ENCODE peak calls at places on chromosomes 2 and 18, in six cellular contexts. J, T, H, L, K and N are unnamed samples.

GRCh38 chr2:232375164-232375563 is 3.4 kb upstream of the ALPP start:
- DNase-seq in T (no peak), H (no peak), K (no peak), L (no peak), J (no peak), N (no peak)

GRCh38 chr2:129277188-129277587 is 702.3 kb upstream of the RAB6C start:
- DNase-seq in L (no peak), H (no peak), J (no peak), T (no peak), K (no peak), N (no peak)

GRCh38 chr2:73083886-73084792 is 12.6 kb upstream of the SFXN5 start:
- DNase-seq in J (no peak), K (no peak), H (no peak), L (no peak), T (no peak), N (no peak)

GRCh38 chr2:127084611-127085031 is 22.3 kb downstream of the BIN1 start:
- DNase-seq in J (no peak), T (no peak), L (no peak), H (no peak), K (no peak), N (no peak)

GRCh38 chr2:182589121-182589520 is 126.9 kb upstream of the DNAJC10 start:
- DNase-seq in T (no peak), L (no peak), H (no peak), J (no peak), K (no peak), N (no peak)

GRCh38 chr2:64288321-64288931 is 144.2 kb upstream of the PELI1 start:
- DNase-seq in H (no peak), K (no peak), T (no peak), J (peak; percentile 46), L (peak; percentile 95), N (no peak)

GRCh38 chr2:98269274-98269673 is 77.0 kb upstream of the CNGA3 start:
- DNase-seq in J (no peak), L (no peak), K (no peak), T (peak; percentile 61), H (no peak), N (peak; percentile 3)

GRCh38 chr2:120867290-120868231 is 131.9 kb downstream of the GLI2 start:
- DNase-seq in T (peak; percentile 84), J (peak; percentile 85), L (peak; percentile 39), H (peak; percentile 90), K (peak; percentile 63), N (no peak)

GRCh38 chr2:181070119-181070833 is 89.9 kb downstream of the UBE2E3 start:
- DNase-seq in K (no peak), L (no peak), J (no peak), H (no peak), T (no peak), N (no peak)

GRCh38 chr2:206981089-206981674 is 41.9 kb downstream of the CPO start:
- DNase-seq in J (no peak), L (no peak), K (no peak), H (no peak), T (no peak), N (no peak)

GRCh38 chr2:218323526-218324472 is 31.5 kb upstream of the TMBIM1 start:
- DNase-seq in L (no peak), K (no peak), H (peak; percentile 38), T (no peak), J (peak; percentile 48), N (no peak)

GRCh38 chr18:13353424-13353823 is 134.9 kb downstream of the LDLRAD4 start:
- DNase-seq in T (no peak), J (no peak), L (no peak), H (no peak), K (no peak), N (no peak)

GRCh38 chr2:43611987-43612894 is 16.4 kb upstream of the THADA start:
- DNase-seq in J (peak; percentile 77), H (peak; percentile 73), K (peak; percentile 68), L (no peak), T (peak; percentile 82), N (no peak)

GRCh38 chr2:176589287-176589686 is 320.0 kb downstream of the MTX2 start:
- DNase-seq in L (no peak), T (no peak), H (no peak), J (no peak), K (no peak), N (no peak)

GRCh38 chr2:235864311-235864710 is 303.9 kb downstream of the GBX2 start:
- DNase-seq in L (no peak), T (no peak), H (no peak), J (no peak), K (no peak), N (no peak)

GRCh38 chr18:37381554-37381953 is 184.0 kb downstream of the CELF4 start:
- DNase-seq in H (no peak), J (no peak), K (no peak), L (no peak), T (no peak), N (no peak)

GRCh38 chr2:145764631-145765030 is 1244.7 kb upstream of the ZEB2 start:
- DNase-seq in L (no peak), J (peak; percentile 33), K (no peak), H (peak; percentile 36), T (no peak), N (no peak)

GRCh38 chr2:67845557-67846114 is 217.2 kb downstream of the C1D start:
- DNase-seq in T (no peak), K (no peak), H (no peak), J (no peak), L (no peak), N (no peak)

GRCh38 chr2:156155319-156155718 is 177.2 kb downstream of the NR4A2 start:
- DNase-seq in H (no peak), K (no peak), T (no peak), J (no peak), L (no peak), N (no peak)

GRCh38 chr18:23238152-23238531 is 102.9 kb downstream of the CABLES1 start:
- DNase-seq in K (peak; percentile 65), L (no peak), H (peak; percentile 77), T (no peak), J (peak; percentile 43), N (no peak)

GRCh38 chr2:27347641-27348040 is 8.9 kb downstream of the GTF3C2 start:
- DNase-seq in T (no peak), K (no peak), J (no peak), L (no peak), H (no peak), N (no peak)

GRCh38 chr18:70313640-70314039 is 24.8 kb downstream of the SOCS6 start:
- DNase-seq in J (no peak), T (no peak), K (no peak), L (no peak), H (no peak), N (no peak)

GRCh38 chr2:214367171-214367570 is 43.7 kb upstream of the VWC2L start:
- DNase-seq in L (no peak), J (no peak), H (no peak), K (no peak), T (no peak), N (no peak)

GRCh38 chr2:179555681-179556283 is 291.1 kb upstream of the SESTD1 start:
- DNase-seq in K (no peak), T (no peak), J (no peak), L (no peak), H (no peak), N (no peak)

GRCh38 chr18:8049147-8049546 is 482.0 kb downstream of the PTPRM start:
- DNase-seq in H (no peak), T (no peak), L (no peak), K (no peak), J (no peak), N (no peak)

GRCh38 chr2:148674063-148675020 is 29.8 kb downstream of the EPC2 start:
- DNase-seq in H (no peak), K (no peak), T (peak; percentile 27), L (no peak), J (no peak), N (no peak)
- TF ChIP-seq CTCF in H (no peak), K (peak; percentile 40), T (peak; percentile 59), L (peak; percentile 48), J (no peak), N (no peak)

DNA sequence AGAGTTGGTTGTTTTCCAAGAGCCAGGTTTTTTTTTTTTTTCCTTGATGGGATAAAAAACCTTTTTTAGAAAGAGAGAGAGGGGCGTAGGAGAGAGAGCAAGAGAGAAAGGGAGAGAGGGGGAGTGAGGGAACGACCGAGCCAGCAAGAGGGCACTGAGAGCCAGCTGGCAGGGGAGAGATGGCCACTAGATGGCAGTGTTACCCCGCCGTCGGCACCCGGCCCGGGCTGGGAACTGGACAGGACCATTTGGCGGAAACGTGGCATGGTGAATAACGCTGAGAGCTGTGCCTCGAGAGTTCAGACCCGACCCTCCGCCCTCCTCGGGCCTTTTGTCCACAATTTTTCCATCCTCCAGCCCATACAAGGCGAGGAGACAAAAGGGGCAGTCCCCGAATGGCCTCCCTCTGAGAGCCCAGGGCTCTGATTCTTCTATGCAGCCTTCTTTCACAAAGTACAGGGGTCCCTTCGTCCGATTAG is 286.7 kb upstream of the VRK2 start:
- DNase-seq in K (peak; percentile 86), L (no peak), J (peak; percentile 85), H (peak; percentile 74), T (peak; percentile 76), N (peak; percentile 17)
- H3K4me3 ChIP-seq in K (peak overlapping the region; percentile 21), L (peak overlapping the region; percentile 10), J (no peak overlapping the region), H (peak overlapping the region; percentile 38), T (peak overlapping the region; percentile 38), N (peak overlapping the region; percentile 51)

DNA sequence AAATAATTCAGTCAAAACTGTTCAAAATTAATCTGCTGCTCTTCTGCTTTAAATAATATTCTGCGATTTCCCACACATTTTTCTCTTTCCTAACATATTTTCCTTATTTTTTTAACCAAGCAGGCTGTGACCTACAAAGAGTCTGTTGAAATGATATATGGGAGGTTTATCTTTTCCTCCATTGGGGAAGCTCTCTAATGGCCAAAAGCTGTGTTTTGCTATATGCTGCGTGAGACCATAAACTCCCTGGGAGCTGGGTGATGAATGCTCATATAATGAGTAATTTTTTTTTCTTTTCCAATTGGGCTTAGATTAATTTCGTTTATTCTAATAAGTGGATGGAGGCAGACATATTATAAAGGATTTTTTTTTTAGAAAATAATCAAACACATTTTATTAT is 72.2 kb upstream of the MAP2 start:
- DNase-seq in T (no peak), J (no peak), L (no peak), H (no peak), K (no peak), N (peak; percentile 46)
- TF ChIP-seq CTCF in T (no peak), J (no peak), L (no peak), H (no peak), K (no peak), N (no peak)

GRCh38 chr2:2101924-2102323 is 229.2 kb downstream of the MYT1L start:
- DNase-seq in K (no peak), L (no peak), T (peak; percentile 55), H (no peak), J (no peak), N (no peak)
- H3K4me3 ChIP-seq in K (no peak overlapping the region), L (no peak overlapping the region), T (no peak overlapping the region), H (no peak overlapping the region), J (no peak overlapping the region), N (no peak overlapping the region)

GRCh38 chr2:102187191-102188150 is 648 bp downstream of the IL1RL2 start:
- DNase-seq in L (no peak), J (peak; percentile 50), K (peak; percentile 49), T (peak; percentile 37), H (peak; percentile 60), N (no peak)
- TF ChIP-seq CTCF in L (peak; percentile 25), J (peak; percentile 11), K (peak; percentile 23), T (no peak), H (peak; percentile 45), N (peak; percentile 46)

GRCh38 chr2:119495948-119496347 is 28.3 kb downstream of the SCTR start:
- DNase-seq in L (no peak), J (no peak), H (no peak), K (peak; percentile 58), T (no peak), N (no peak)
- H3K4me3 ChIP-seq in L (no peak overlapping the region), J (no peak overlapping the region), H (no peak overlapping the region), K (no peak overlapping the region), T (no peak overlapping the region), N (no peak overlapping the region)